ENCODE peak calls at places on chromosome 19, in seven cellular contexts. I, F, S, G, P, A and Y are unnamed samples.

GRCh38 chr19:37564624-37565369 is 29.8 kb downstream of the ZNF571 start:
- DNase-seq in A (no peak), F (no peak), I (no peak), G (no peak), S (no peak), P (no peak), Y (no peak)

GRCh38 chr19:45164577-45165335 is 4.0 kb upstream of the NKPD1 start:
- DNase-seq in S (no peak), F (no peak), P (peak), G (peak), A (peak), I (peak), Y (no peak)

GRCh38 chr19:54532528-54532927 is 29.9 kb downstream of the LAIR2 start:
- DNase-seq in P (no peak), G (no peak), S (no peak), I (no peak), A (no peak), F (no peak), Y (no peak)

GRCh38 chr19:3028305-3029069 is 593 bp downstream of the TLE2 start:
- DNase-seq in G (no peak), P (no peak), A (no peak), I (no peak), S (no peak), F (no peak), Y (no peak)

GRCh38 chr19:51359294-51359693 is 6.9 kb downstream of the ETFB start:
- DNase-seq in I (peak), P (peak), A (no peak), F (no peak), G (no peak), S (no peak), Y (no peak)

GRCh38 chr19:10505583-10506229 is 2.5 kb upstream of the KEAP1 start:
- DNase-seq in S (peak), A (peak), F (peak), G (peak), P (peak), I (peak), Y (peak)

GRCh38 chr19:6091771-6092291 is 18.5 kb downstream of the RFX2 start:
- DNase-seq in S (no peak), G (no peak), P (no peak), A (no peak), I (peak), F (no peak), Y (no peak)

GRCh38 chr19:50333737-50334617 is 4.8 kb upstream of the KCNC3 start:
- DNase-seq in A (peak), G (peak), P (no peak), I (no peak), S (no peak), F (peak), Y (peak)

GRCh38 chr19:10760268-10760944 is 42.5 kb downstream of the DNM2 start:
- DNase-seq in A (peak), S (no peak), P (no peak), G (peak), I (peak), F (no peak), Y (peak)

GRCh38 chr19:33904681-33905080 is 108.0 kb downstream of the KCTD15 start:
- DNase-seq in S (peak), A (no peak), P (peak), I (peak), F (no peak), G (no peak), Y (no peak)

GRCh38 chr19:48390188-48391099 is 907 bp downstream of the KDELR1 start:
- DNase-seq in S (no peak), A (peak), G (peak), P (peak), F (peak), I (peak), Y (peak)

GRCh38 chr19:57008432-57008831 is 111.4 kb upstream of the USP29 start:
- DNase-seq in A (no peak), G (no peak), I (no peak), P (no peak), F (no peak), S (no peak), Y (no peak)

GRCh38 chr19:51016798-51017683 is 2.5 kb downstream of the KLK10 start:
- DNase-seq in F (peak), P (peak), A (peak), S (peak), G (no peak), I (no peak), Y (peak)